ENCODE peak calls at places on chromosomes 16 and 17, in nine cellular contexts. G is lung, A is heart right ventricle, O is mammary epithelial cell, D is fibroblast of the aortic adventitia, W is GM12865, X is thoracic aorta, C is OCI-LY7, E is neural progenitor cell. U is an unnamed sample.
A peak's percentile ranks its signal among the peaks of the same experiment; 100 is the strongest.

GRCh38 chr16:86304868-86305267 is 205.5 kb upstream of the FOXF1 start:
- DNase-seq in G (no peak), A (no peak), O (no peak), D (no peak), W (no peak), X (no peak), C (no peak), E (no peak), U (no peak)

GRCh38 chr16:27726621-27727275 is 176.8 kb downstream of the KATNIP start:
- DNase-seq in G (no peak), A (no peak), O (no peak), D (peak; percentile 85), W (no peak), X (no peak), C (no peak), E (no peak), U (no peak)

GRCh38 chr17:42680331-42680808 is 1.3 kb downstream of the CCR10 start:
- DNase-seq in G (no peak), A (no peak), O (no peak), D (no peak), W (peak; percentile 69), X (no peak), C (peak; percentile 15), E (no peak), U (no peak)

GRCh38 chr17:2282297-2282873 is 21.2 kb downstream of the SMG6 start:
- DNase-seq in G (no peak), A (no peak), O (peak; percentile 46), D (peak; percentile 93), W (peak; percentile 75), X (no peak), C (peak; percentile 72), E (peak; percentile 63), U (peak; percentile 80)

GRCh38 chr17:9577402-9577709 is 914 bp downstream of the CFAP52 start:
- DNase-seq in G (no peak), A (no peak), O (no peak), D (no peak), W (no peak), X (no peak), C (peak; percentile 1), E (no peak), U (no peak)

GRCh38 chr17:83118071-83118841 is 38.8 kb downstream of the METRNL start:
- DNase-seq in G (no peak), A (peak; percentile 1), O (no peak), D (no peak), W (no peak), X (no peak), C (peak; percentile 24), E (no peak), U (no peak)

GRCh38 chr17:61656721-61657217 is 65.8 kb upstream of the NACA2 start:
- DNase-seq in G (no peak), A (no peak), O (no peak), D (no peak), W (no peak), X (no peak), C (no peak), E (no peak), U (no peak)

GRCh38 chr16:88691924-88692560 is 5.7 kb upstream of the SNAI3 start:
- DNase-seq in G (peak; percentile 62), A (no peak), O (no peak), D (no peak), W (no peak), X (no peak), C (no peak), E (no peak), U (no peak)

GRCh38 chr16:58411336-58411735 is 19.1 kb downstream of the GINS3 start:
- DNase-seq in G (no peak), A (no peak), O (no peak), D (no peak), W (no peak), X (no peak), C (no peak), E (no peak), U (no peak)

GRCh38 chr17:46847204-46848191 is 3.9 kb upstream of the WNT9B start:
- DNase-seq in G (no peak), A (no peak), O (no peak), D (no peak), W (no peak), X (no peak), C (no peak), E (no peak), U (no peak)
- TF ChIP-seq CTCF in G (no peak), A (no peak), O (no peak), D (no peak), W (no peak), X (no peak), C (no peak), E (no peak), U (no peak)

GRCh38 chr16:67399218-67399733 is 6.0 kb upstream of the TPPP3 start:
- DNase-seq in G (no peak), A (peak; percentile 69), O (no peak), D (no peak), W (peak; percentile 33), X (no peak), C (peak; percentile 52), E (peak; percentile 90), U (no peak)
- H3K4me3 ChIP-seq in G (no peak overlapping the region), A (peak overlapping the region; percentile 38), O (no peak overlapping the region), D (no peak overlapping the region), W (no peak overlapping the region), X (no peak overlapping the region), C (no peak overlapping the region), E (no peak overlapping the region), U (no peak overlapping the region)

GRCh38 chr16:11797166-11797956 is at the start of gene ZC3H7A:
- DNase-seq in G (peak; percentile 96), A (peak; percentile 97), O (peak; percentile 97), D (peak; percentile 96), W (peak; percentile 99), X (peak; percentile 90), C (peak; percentile 98), E (peak; percentile 99), U (peak; percentile 94)
- TF ChIP-seq CTCF in G (peak; percentile 86), A (peak; percentile 79), O (peak; percentile 39), D (peak; percentile 29), W (peak; percentile 75), X (peak; percentile 73), C (peak; percentile 66), E (peak; percentile 57), U (peak; percentile 15)

GRCh38 chr17:70365098-70365583 is 195.8 kb downstream of the KCNJ2 start:
- DNase-seq in G (no peak), A (no peak), O (peak; percentile 6), D (peak; percentile 11), W (peak; percentile 27), X (no peak), C (no peak), E (no peak), U (peak; percentile 79)
- H3K4me3 ChIP-seq in G (no peak overlapping the region), A (no peak overlapping the region), O (no peak overlapping the region), D (no peak overlapping the region), W (no peak overlapping the region), X (no peak overlapping the region), C (no peak overlapping the region), E (no peak overlapping the region), U (no peak overlapping the region)